ENCODE peak calls at places on chromosomes 6 and 20, in four cellular contexts. One of them, this sample, is unnamed.

GRCh38 chr6:128438311-128438916 is 82.0 kb downstream of the PTPRK start:
- DNase-seq in NCI-H345: no peak
- DNase-seq in stimulated activated CD4-positive, alpha-beta T cell treated with anti-CD3 and anti-CD28 coated beads, Interleukin-1b, Interleukin-23, amount 100 ng/mL, for 24 hours: no peak
- DNase-seq in NCI-H2029 treated with DMSO at 0.1 percent for 48 hours: no peak
- DNase-seq in this sample: no peak

GRCh38 chr6:2980465-2980855 is 9.1 kb upstream of the SERPINB6 start:
- DNase-seq in NCI-H345: no peak
- DNase-seq in stimulated activated CD4-positive, alpha-beta T cell treated with anti-CD3 and anti-CD28 coated beads, Interleukin-1b, Interleukin-23, amount 100 ng/mL, for 24 hours: no peak
- DNase-seq in NCI-H2029 treated with DMSO at 0.1 percent for 48 hours: no peak
- DNase-seq in this sample: no peak

GRCh38 chr6:87747646-87748045 is 45.6 kb upstream of the AKIRIN2 start:
- DNase-seq in NCI-H345: no peak
- DNase-seq in stimulated activated CD4-positive, alpha-beta T cell treated with anti-CD3 and anti-CD28 coated beads, Interleukin-1b, Interleukin-23, amount 100 ng/mL, for 24 hours: no peak
- DNase-seq in NCI-H2029 treated with DMSO at 0.1 percent for 48 hours: no peak
- DNase-seq in this sample: no peak

GRCh38 chr6:133341607-133342158 is 100.5 kb downstream of the EYA4 start:
- DNase-seq in NCI-H345: no peak
- DNase-seq in stimulated activated CD4-positive, alpha-beta T cell treated with anti-CD3 and anti-CD28 coated beads, Interleukin-1b, Interleukin-23, amount 100 ng/mL, for 24 hours: no peak
- DNase-seq in NCI-H2029 treated with DMSO at 0.1 percent for 48 hours: no peak
- DNase-seq in this sample: peak

GRCh38 chr6:56483929-56484328 is 158.8 kb downstream of the DST start:
- DNase-seq in NCI-H345: no peak
- DNase-seq in stimulated activated CD4-positive, alpha-beta T cell treated with anti-CD3 and anti-CD28 coated beads, Interleukin-1b, Interleukin-23, amount 100 ng/mL, for 24 hours: no peak
- DNase-seq in NCI-H2029 treated with DMSO at 0.1 percent for 48 hours: no peak
- DNase-seq in this sample: no peak

GRCh38 chr6:5261545-5262109 is 314 bp downstream of the FARS2 start:
- DNase-seq in NCI-H345: no peak
- DNase-seq in stimulated activated CD4-positive, alpha-beta T cell treated with anti-CD3 and anti-CD28 coated beads, Interleukin-1b, Interleukin-23, amount 100 ng/mL, for 24 hours: no peak
- DNase-seq in NCI-H2029 treated with DMSO at 0.1 percent for 48 hours: peak
- DNase-seq in this sample: no peak

GRCh38 chr20:56483970-56484369 is 15.5 kb downstream of the RTF2 start:
- DNase-seq in NCI-H345: no peak
- DNase-seq in stimulated activated CD4-positive, alpha-beta T cell treated with anti-CD3 and anti-CD28 coated beads, Interleukin-1b, Interleukin-23, amount 100 ng/mL, for 24 hours: no peak
- DNase-seq in NCI-H2029 treated with DMSO at 0.1 percent for 48 hours: no peak
- DNase-seq in this sample: no peak

GRCh38 chr6:106556368-106556960 is 72.8 kb downstream of the RTN4IP1 start:
- DNase-seq in NCI-H345: peak
- DNase-seq in stimulated activated CD4-positive, alpha-beta T cell treated with anti-CD3 and anti-CD28 coated beads, Interleukin-1b, Interleukin-23, amount 100 ng/mL, for 24 hours: no peak
- DNase-seq in NCI-H2029 treated with DMSO at 0.1 percent for 48 hours: no peak
- DNase-seq in this sample: no peak

GRCh38 chr6:158850807-158851115 is 31.6 kb upstream of the EZR start:
- DNase-seq in NCI-H345: no peak
- DNase-seq in stimulated activated CD4-positive, alpha-beta T cell treated with anti-CD3 and anti-CD28 coated beads, Interleukin-1b, Interleukin-23, amount 100 ng/mL, for 24 hours: no peak
- DNase-seq in NCI-H2029 treated with DMSO at 0.1 percent for 48 hours: no peak
- DNase-seq in this sample: no peak

GRCh38 chr6:71468841-71469750 is 180.5 kb downstream of the OGFRL1 start:
- DNase-seq in NCI-H345: no peak
- DNase-seq in stimulated activated CD4-positive, alpha-beta T cell treated with anti-CD3 and anti-CD28 coated beads, Interleukin-1b, Interleukin-23, amount 100 ng/mL, for 24 hours: no peak
- DNase-seq in NCI-H2029 treated with DMSO at 0.1 percent for 48 hours: no peak
- DNase-seq in this sample: no peak

GRCh38 chr20:52104546-52105044 is 87.0 kb downstream of the ZFP64 start:
- DNase-seq in NCI-H345: no peak
- DNase-seq in stimulated activated CD4-positive, alpha-beta T cell treated with anti-CD3 and anti-CD28 coated beads, Interleukin-1b, Interleukin-23, amount 100 ng/mL, for 24 hours: no peak
- DNase-seq in NCI-H2029 treated with DMSO at 0.1 percent for 48 hours: no peak
- DNase-seq in this sample: peak

GRCh38 chr20:51404297-51405060 is 138.0 kb downstream of the NFATC2 start:
- DNase-seq in NCI-H345: no peak
- DNase-seq in stimulated activated CD4-positive, alpha-beta T cell treated with anti-CD3 and anti-CD28 coated beads, Interleukin-1b, Interleukin-23, amount 100 ng/mL, for 24 hours: peak
- DNase-seq in NCI-H2029 treated with DMSO at 0.1 percent for 48 hours: no peak
- DNase-seq in this sample: no peak

GRCh38 chr20:44961868-44962267 is 1.7 kb upstream of the TOMM34 start:
- DNase-seq in NCI-H345: no peak
- DNase-seq in stimulated activated CD4-positive, alpha-beta T cell treated with anti-CD3 and anti-CD28 coated beads, Interleukin-1b, Interleukin-23, amount 100 ng/mL, for 24 hours: no peak
- DNase-seq in NCI-H2029 treated with DMSO at 0.1 percent for 48 hours: no peak
- DNase-seq in this sample: no peak

GRCh38 chr6:145137425-145137824 is 597.9 kb downstream of the EPM2A start:
- DNase-seq in NCI-H345: no peak
- DNase-seq in stimulated activated CD4-positive, alpha-beta T cell treated with anti-CD3 and anti-CD28 coated beads, Interleukin-1b, Interleukin-23, amount 100 ng/mL, for 24 hours: no peak
- DNase-seq in NCI-H2029 treated with DMSO at 0.1 percent for 48 hours: no peak
- DNase-seq in this sample: peak

GRCh38 chr20:58603656-58604184 is 47.4 kb upstream of the STX16 start:
- DNase-seq in NCI-H345: no peak
- DNase-seq in stimulated activated CD4-positive, alpha-beta T cell treated with anti-CD3 and anti-CD28 coated beads, Interleukin-1b, Interleukin-23, amount 100 ng/mL, for 24 hours: no peak
- DNase-seq in NCI-H2029 treated with DMSO at 0.1 percent for 48 hours: no peak
- DNase-seq in this sample: no peak

GRCh38 chr20:63898882-63899558 is 4.1 kb downstream of the DNAJC5 start:
- DNase-seq in NCI-H345: no peak
- DNase-seq in stimulated activated CD4-positive, alpha-beta T cell treated with anti-CD3 and anti-CD28 coated beads, Interleukin-1b, Interleukin-23, amount 100 ng/mL, for 24 hours: no peak
- DNase-seq in NCI-H2029 treated with DMSO at 0.1 percent for 48 hours: no peak
- DNase-seq in this sample: no peak

GRCh38 chr6:25309886-25310285 is 30.7 kb downstream of the CARMIL1 start:
- DNase-seq in NCI-H345: no peak
- DNase-seq in stimulated activated CD4-positive, alpha-beta T cell treated with anti-CD3 and anti-CD28 coated beads, Interleukin-1b, Interleukin-23, amount 100 ng/mL, for 24 hours: no peak
- DNase-seq in NCI-H2029 treated with DMSO at 0.1 percent for 48 hours: no peak
- DNase-seq in this sample: no peak

GRCh38 chr6:142944126-142945066 is 580 bp downstream of the HIVEP2 start:
- DNase-seq in NCI-H345: peak
- DNase-seq in stimulated activated CD4-positive, alpha-beta T cell treated with anti-CD3 and anti-CD28 coated beads, Interleukin-1b, Interleukin-23, amount 100 ng/mL, for 24 hours: peak
- DNase-seq in NCI-H2029 treated with DMSO at 0.1 percent for 48 hours: no peak
- DNase-seq in this sample: peak

GRCh38 chr6:117449549-117450439 is 24.1 kb upstream of the ROS1 start:
- DNase-seq in NCI-H345: peak
- DNase-seq in stimulated activated CD4-positive, alpha-beta T cell treated with anti-CD3 and anti-CD28 coated beads, Interleukin-1b, Interleukin-23, amount 100 ng/mL, for 24 hours: peak
- DNase-seq in NCI-H2029 treated with DMSO at 0.1 percent for 48 hours: peak
- DNase-seq in this sample: peak

GRCh38 chr6:133286765-133287164 is 45.6 kb downstream of the EYA4 start:
- DNase-seq in NCI-H345: no peak
- DNase-seq in stimulated activated CD4-positive, alpha-beta T cell treated with anti-CD3 and anti-CD28 coated beads, Interleukin-1b, Interleukin-23, amount 100 ng/mL, for 24 hours: no peak
- DNase-seq in NCI-H2029 treated with DMSO at 0.1 percent for 48 hours: no peak
- DNase-seq in this sample: peak

GRCh38 chr6:43016166-43016915 is 2.3 kb downstream of the KLHDC3 start:
- DNase-seq in NCI-H345: no peak
- DNase-seq in stimulated activated CD4-positive, alpha-beta T cell treated with anti-CD3 and anti-CD28 coated beads, Interleukin-1b, Interleukin-23, amount 100 ng/mL, for 24 hours: no peak
- DNase-seq in NCI-H2029 treated with DMSO at 0.1 percent for 48 hours: no peak
- DNase-seq in this sample: no peak

GRCh38 chr20:4922186-4922585 is 79.1 kb downstream of the SLC23A2 start:
- DNase-seq in NCI-H345: no peak
- DNase-seq in stimulated activated CD4-positive, alpha-beta T cell treated with anti-CD3 and anti-CD28 coated beads, Interleukin-1b, Interleukin-23, amount 100 ng/mL, for 24 hours: no peak
- DNase-seq in NCI-H2029 treated with DMSO at 0.1 percent for 48 hours: no peak
- DNase-seq in this sample: no peak

GRCh38 chr20:25049261-25050060 is 8.5 kb downstream of the ACSS1 start:
- DNase-seq in NCI-H345: no peak
- DNase-seq in stimulated activated CD4-positive, alpha-beta T cell treated with anti-CD3 and anti-CD28 coated beads, Interleukin-1b, Interleukin-23, amount 100 ng/mL, for 24 hours: no peak
- DNase-seq in NCI-H2029 treated with DMSO at 0.1 percent for 48 hours: no peak
- DNase-seq in this sample: no peak

GRCh38 chr6:55696501-55696900 is 117.5 kb upstream of the HMGCLL1 start:
- DNase-seq in NCI-H345: no peak
- DNase-seq in stimulated activated CD4-positive, alpha-beta T cell treated with anti-CD3 and anti-CD28 coated beads, Interleukin-1b, Interleukin-23, amount 100 ng/mL, for 24 hours: no peak
- DNase-seq in NCI-H2029 treated with DMSO at 0.1 percent for 48 hours: no peak
- DNase-seq in this sample: no peak

GRCh38 chr20:61650912-61651733 is 399.1 kb downstream of the CDH4 start:
- DNase-seq in NCI-H345: no peak
- DNase-seq in stimulated activated CD4-positive, alpha-beta T cell treated with anti-CD3 and anti-CD28 coated beads, Interleukin-1b, Interleukin-23, amount 100 ng/mL, for 24 hours: no peak
- DNase-seq in NCI-H2029 treated with DMSO at 0.1 percent for 48 hours: no peak
- DNase-seq in this sample: no peak

GRCh38 chr6:149334201-149334600 is 16.7 kb downstream of the TAB2 start:
- DNase-seq in NCI-H345: no peak
- DNase-seq in stimulated activated CD4-positive, alpha-beta T cell treated with anti-CD3 and anti-CD28 coated beads, Interleukin-1b, Interleukin-23, amount 100 ng/mL, for 24 hours: no peak
- DNase-seq in NCI-H2029 treated with DMSO at 0.1 percent for 48 hours: no peak
- DNase-seq in this sample: no peak

GRCh38 chr6:117477988-117478852 is 4.3 kb upstream of the DCBLD1 start:
- DNase-seq in NCI-H345: peak
- DNase-seq in stimulated activated CD4-positive, alpha-beta T cell treated with anti-CD3 and anti-CD28 coated beads, Interleukin-1b, Interleukin-23, amount 100 ng/mL, for 24 hours: no peak
- DNase-seq in NCI-H2029 treated with DMSO at 0.1 percent for 48 hours: no peak
- DNase-seq in this sample: peak

GRCh38 chr6:14120556-14120955 is 3.0 kb downstream of the CD83 start:
- DNase-seq in NCI-H345: no peak
- DNase-seq in stimulated activated CD4-positive, alpha-beta T cell treated with anti-CD3 and anti-CD28 coated beads, Interleukin-1b, Interleukin-23, amount 100 ng/mL, for 24 hours: no peak
- DNase-seq in NCI-H2029 treated with DMSO at 0.1 percent for 48 hours: no peak
- DNase-seq in this sample: no peak

GRCh38 chr6:130466052-130466743 is 100.4 kb downstream of the TMEM200A start:
- DNase-seq in NCI-H345: no peak
- DNase-seq in stimulated activated CD4-positive, alpha-beta T cell treated with anti-CD3 and anti-CD28 coated beads, Interleukin-1b, Interleukin-23, amount 100 ng/mL, for 24 hours: no peak
- DNase-seq in NCI-H2029 treated with DMSO at 0.1 percent for 48 hours: no peak
- DNase-seq in this sample: no peak

This sample was measured in NCI-H146.